ENCODE peak calls at places on chromosomes 3 and 15, in four cellular contexts. One of them, this sample, is unnamed.

GRCh38 chr3:159455741-159456181 is 532.9 kb upstream of the IL12A start:
- DNase-seq in stimulated activated CD4-positive, alpha-beta T cell treated with anti-CD3 and anti-CD28 coated beads, Interleukin-2, amount 100 ng/mL, for 24 hours: no peak
- DNase-seq in hepatocyte: no peak
- DNase-seq in head of caudate nucleus: no peak
- DNase-seq in this sample: no peak

GRCh38 chr3:107506458-107506857 is 16.3 kb upstream of the BBX start:
- DNase-seq in stimulated activated CD4-positive, alpha-beta T cell treated with anti-CD3 and anti-CD28 coated beads, Interleukin-2, amount 100 ng/mL, for 24 hours: no peak
- DNase-seq in hepatocyte: no peak
- DNase-seq in head of caudate nucleus: no peak
- DNase-seq in this sample: peak; percentile 41

GRCh38 chr3:51796859-51797258 is 17.8 kb upstream of the IQCF6 start:
- DNase-seq in stimulated activated CD4-positive, alpha-beta T cell treated with anti-CD3 and anti-CD28 coated beads, Interleukin-2, amount 100 ng/mL, for 24 hours: no peak
- DNase-seq in hepatocyte: no peak
- DNase-seq in head of caudate nucleus: no peak
- DNase-seq in this sample: no peak

GRCh38 chr15:101168463-101168824 is 83.4 kb downstream of the CHSY1 start:
- DNase-seq in stimulated activated CD4-positive, alpha-beta T cell treated with anti-CD3 and anti-CD28 coated beads, Interleukin-2, amount 100 ng/mL, for 24 hours: no peak
- DNase-seq in hepatocyte: no peak
- DNase-seq in head of caudate nucleus: no peak
- DNase-seq in this sample: no peak

GRCh38 chr3:16994842-16995535 is 110.2 kb downstream of the PLCL2 start:
- DNase-seq in stimulated activated CD4-positive, alpha-beta T cell treated with anti-CD3 and anti-CD28 coated beads, Interleukin-2, amount 100 ng/mL, for 24 hours: no peak
- DNase-seq in hepatocyte: no peak
- DNase-seq in head of caudate nucleus: no peak
- DNase-seq in this sample: no peak

GRCh38 chr3:156609546-156609945 is 54.6 kb upstream of the SSR3 start:
- DNase-seq in stimulated activated CD4-positive, alpha-beta T cell treated with anti-CD3 and anti-CD28 coated beads, Interleukin-2, amount 100 ng/mL, for 24 hours: no peak
- DNase-seq in hepatocyte: no peak
- DNase-seq in head of caudate nucleus: no peak
- DNase-seq in this sample: no peak

GRCh38 chr15:28955686-28956421 is 70.1 kb downstream of the APBA2 start:
- DNase-seq in stimulated activated CD4-positive, alpha-beta T cell treated with anti-CD3 and anti-CD28 coated beads, Interleukin-2, amount 100 ng/mL, for 24 hours: no peak
- DNase-seq in hepatocyte: no peak
- DNase-seq in head of caudate nucleus: no peak
- DNase-seq in this sample: no peak

GRCh38 chr3:112086857-112087524 is 802 bp downstream of the C3orf52 start:
- DNase-seq in stimulated activated CD4-positive, alpha-beta T cell treated with anti-CD3 and anti-CD28 coated beads, Interleukin-2, amount 100 ng/mL, for 24 hours: no peak
- DNase-seq in hepatocyte: peak; percentile 16
- DNase-seq in head of caudate nucleus: no peak
- DNase-seq in this sample: no peak

GRCh38 chr3:81173514-81173913 is 587.9 kb downstream of the GBE1 start:
- DNase-seq in stimulated activated CD4-positive, alpha-beta T cell treated with anti-CD3 and anti-CD28 coated beads, Interleukin-2, amount 100 ng/mL, for 24 hours: no peak
- DNase-seq in hepatocyte: peak; percentile 8
- DNase-seq in head of caudate nucleus: no peak
- DNase-seq in this sample: peak; percentile 23

This sample was measured in trophoblast cell.